ENCODE peak calls at places on chromosomes 16 and 17, in four cellular contexts. Y, A, D and W are unnamed samples.

GRCh38 chr17:42493324-42493723 is 34.6 kb downstream of the ATP6V0A1 start:
- DNase-seq in A (no peak), Y (no peak), D (no peak), W (no peak)

GRCh38 chr17:7930841-7931631 is 710 bp downstream of the TRAPPC1 start:
- DNase-seq in D (no peak), Y (no peak), A (no peak), W (no peak)

GRCh38 chr17:6591599-6592158 is 35.3 kb upstream of the PITPNM3 start:
- DNase-seq in D (no peak), A (no peak), Y (no peak), W (no peak)

GRCh38 chr17:37110012-37110701 is 161.4 kb downstream of the AATF start:
- DNase-seq in A (no peak), Y (no peak), D (no peak), W (peak; percentile 51)

GRCh38 chr17:72351365-72351764 is 230.5 kb downstream of the SOX9 start:
- DNase-seq in Y (no peak), D (no peak), A (no peak), W (no peak)

GRCh38 chr17:44155488-44155887 is 13.8 kb downstream of the HROB start:
- DNase-seq in A (no peak), D (no peak), Y (no peak), W (no peak)

GRCh38 chr17:77124192-77124908 is 16.4 kb upstream of the SEC14L1 start:
- DNase-seq in A (no peak), D (no peak), Y (no peak), W (no peak)

GRCh38 chr17:27354491-27355081 is 60.7 kb downstream of the WSB1 start:
- DNase-seq in Y (peak; percentile 32), D (no peak), A (no peak), W (no peak)

GRCh38 chr17:1495265-1495664 is 2.8 kb upstream of the MYO1C start:
- DNase-seq in D (peak; percentile 80), Y (no peak), A (no peak), W (no peak)

GRCh38 chr16:49809112-49809511 is 46.8 kb downstream of the ZNF423 start:
- DNase-seq in A (no peak), Y (no peak), D (no peak), W (no peak)

GRCh38 chr16:49809561-49809960 is 46.4 kb downstream of the ZNF423 start:
- DNase-seq in A (no peak), D (no peak), Y (no peak), W (no peak)

GRCh38 chr16:49810769-49811315 is 45.1 kb downstream of the ZNF423 start:
- DNase-seq in A (no peak), Y (no peak), D (no peak), W (no peak)

GRCh38 chr16:49816782-49817370 is 39.0 kb downstream of the ZNF423 start:
- DNase-seq in Y (no peak), D (no peak), A (no peak), W (no peak)

GRCh38 chr16:49811630-49812334 is 44.1 kb downstream of the ZNF423 start:
- DNase-seq in Y (no peak), A (no peak), D (no peak), W (peak; percentile 70)
- H3K4me1 ChIP-seq in Y (no peaks in the 10 kb centered on the region), A (no peaks in the 10 kb centered on the region), D (no peaks in the 10 kb centered on the region), W (peaks cover 7% of the 10 kb centered on the region)

GRCh38 chr17:80262775-80263244 is 2.2 kb downstream of the RNF213 start:
- DNase-seq in D (no peak), Y (no peak), A (no peak), W (no peak)

GRCh38 chr17:80264793-80265075 is 4.1 kb downstream of the RNF213 start:
- DNase-seq in Y (no peak), A (no peak), D (no peak), W (no peak)

GRCh38 chr17:80263253-80264047 is 2.8 kb downstream of the RNF213 start:
- DNase-seq in D (peak; percentile 82), A (peak; percentile 83), Y (peak; percentile 93), W (peak; percentile 91)

GRCh38 chr17:80265205-80266068 is 4.8 kb downstream of the RNF213 start:
- DNase-seq in D (no peak), Y (no peak), A (peak; percentile 22), W (no peak)

DNA sequence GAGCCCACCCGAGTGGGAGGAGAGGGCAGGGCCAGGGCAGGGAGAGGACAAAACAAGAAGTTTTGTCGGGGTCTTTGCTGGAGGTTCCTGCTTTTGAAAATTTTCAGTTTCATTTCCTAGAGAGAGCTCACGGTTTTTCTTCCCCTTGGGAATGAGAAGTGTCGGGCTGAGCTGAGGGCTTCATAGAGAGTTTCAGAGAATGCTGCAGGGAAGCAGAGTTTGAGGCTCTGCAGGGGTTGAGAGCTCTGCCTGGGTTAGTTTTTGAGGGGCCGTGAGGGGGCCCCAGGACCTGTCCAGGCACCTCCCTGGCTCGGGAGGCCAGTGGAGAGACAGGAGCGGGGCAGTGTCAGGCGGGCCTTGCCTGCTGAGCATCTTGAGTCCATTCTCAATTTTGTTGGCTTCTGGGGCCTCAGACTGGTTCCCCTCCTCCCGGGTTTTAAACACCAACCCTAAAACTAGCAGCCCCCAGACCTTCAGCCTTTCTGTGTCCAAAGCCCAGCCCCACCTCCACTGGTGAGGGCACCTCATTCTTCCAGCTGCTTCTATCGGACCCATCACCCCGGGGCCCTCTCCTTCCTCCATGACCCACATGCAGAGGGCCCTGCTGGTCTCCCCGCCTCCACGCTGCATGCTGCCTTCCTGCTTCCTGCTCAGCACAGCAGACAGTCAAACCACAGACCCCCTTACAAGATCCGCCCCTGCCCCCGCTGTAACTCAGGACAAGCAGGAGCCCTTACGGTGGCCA is 3.6 kb downstream of the RNF213 start:
- DNase-seq in A (peak; percentile 37), Y (no peak), D (no peak), W (no peak)
- H3K4me3 ChIP-seq in A (peak overlapping the region; percentile 86), Y (peak overlapping the region; percentile 8), D (peak overlapping the region; percentile 47), W (no peak overlapping the region)

DNA sequence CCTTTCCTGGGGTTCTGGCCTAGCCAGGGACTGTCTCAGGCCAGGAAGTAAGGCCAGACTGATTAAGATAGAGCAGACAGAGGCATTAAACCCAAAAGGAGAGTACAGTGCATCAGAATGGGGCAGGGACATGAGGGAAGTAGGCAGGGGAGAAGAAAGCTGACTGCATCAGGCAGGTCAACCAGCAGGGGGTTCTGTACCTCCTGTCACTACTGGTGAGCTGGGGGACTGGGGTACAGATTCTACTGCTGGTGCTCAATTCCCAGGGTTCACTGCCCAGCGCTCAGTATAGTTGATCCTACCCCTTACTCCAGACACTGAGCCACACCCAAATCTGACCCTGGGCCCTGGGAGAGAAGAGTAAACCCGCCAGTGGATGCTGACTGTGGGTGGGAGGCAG is 12.9 kb upstream of the MTMR4 start:
- DNase-seq in A (no peak), D (no peak), Y (no peak), W (no peak)
- H3K4me1 ChIP-seq in A (peaks cover 8% of the 10 kb centered on the region), D (peaks cover 14% of the 10 kb centered on the region), Y (peaks cover 7% of the 10 kb centered on the region), W (no peaks in the 10 kb centered on the region)

GRCh38 chr17:66835476-66835875 is 559 bp downstream of the CACNG5 start:
- DNase-seq in A (no peak), D (no peak), Y (no peak), W (no peak)
- H3K4me3 ChIP-seq in A (no peak overlapping the region), D (no peak overlapping the region), Y (peak overlapping the region; percentile 47), W (peak overlapping the region; percentile 57)

DNA sequence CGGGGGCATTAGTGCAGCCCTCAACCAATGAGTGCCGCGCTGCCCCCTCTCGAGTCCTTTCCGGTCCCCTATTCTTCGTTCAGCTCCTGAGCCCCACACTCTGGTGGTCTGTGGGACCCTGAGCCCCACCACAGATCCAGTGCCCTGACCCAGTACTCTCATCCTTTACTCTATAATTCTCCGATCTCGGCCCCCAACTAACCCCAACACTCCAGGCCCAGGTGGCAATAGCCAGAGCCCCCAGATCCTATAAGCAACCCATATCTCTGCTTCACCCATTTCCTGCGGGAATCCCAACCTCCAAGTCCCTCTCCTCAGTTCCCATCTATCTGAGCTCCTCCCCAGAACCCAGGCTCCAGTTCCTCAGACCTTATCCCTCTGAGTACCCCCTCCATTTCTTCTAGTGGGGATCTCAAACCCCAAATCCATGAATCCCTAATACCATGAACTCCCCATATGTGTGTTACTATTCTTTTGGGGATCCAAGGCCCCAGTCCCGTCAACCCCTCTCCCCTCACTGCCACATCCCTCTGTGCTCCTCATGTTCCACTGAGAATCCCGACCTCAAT is 1.0 kb upstream of the TBC1D10B start:
- DNase-seq in Y (no peak), A (no peak), D (no peak), W (no peak)
- H3K4me1 ChIP-seq in Y (peaks cover 8% of the 10 kb centered on the region), A (peaks cover 43% of the 10 kb centered on the region), D (peaks cover 18% of the 10 kb centered on the region), W (peaks cover 6% of the 10 kb centered on the region)

GRCh38 chr17:39622380-39623006 is 4.3 kb upstream of the PPP1R1B start:
- DNase-seq in D (no peak), A (no peak), Y (no peak), W (no peak)
- H3K4me3 ChIP-seq in D (no peak overlapping the region), A (peak overlapping the region; percentile 70), Y (no peak overlapping the region), W (peak overlapping the region; percentile 22)